ENCODE peak calls at places on chromosome 10, in six cellular contexts. One of them, this sample, is unnamed.

GRCh38 chr10:42428534-42428933 is 209.8 kb downstream of the ZNF33B start:
- DNase-seq in EL: peak
- DNase-seq in heart right ventricle: no peak
- DNase-seq in midbrain: no peak
- DNase-seq in stimulated activated CD8-positive, alpha-beta memory T cell treated with anti-CD3 and anti-CD28 coated beads, Interleukin-4, amount 100 ng/mL, for 4 hours: no peak
- DNase-seq in naive B cell: no peak
- DNase-seq in this sample: no peak

GRCh38 chr10:92811986-92812385 is 36.3 kb upstream of the EXOC6 start:
- DNase-seq in EL: no peak
- DNase-seq in heart right ventricle: no peak
- DNase-seq in midbrain: no peak
- DNase-seq in stimulated activated CD8-positive, alpha-beta memory T cell treated with anti-CD3 and anti-CD28 coated beads, Interleukin-4, amount 100 ng/mL, for 4 hours: no peak
- DNase-seq in naive B cell: no peak
- DNase-seq in this sample: no peak

GRCh38 chr10:93072713-93073538 is 767 bp upstream of the CYP26A1 start:
- DNase-seq in EL: no peak
- DNase-seq in heart right ventricle: no peak
- DNase-seq in midbrain: no peak
- DNase-seq in stimulated activated CD8-positive, alpha-beta memory T cell treated with anti-CD3 and anti-CD28 coated beads, Interleukin-4, amount 100 ng/mL, for 4 hours: no peak
- DNase-seq in naive B cell: no peak
- DNase-seq in this sample: no peak

GRCh38 chr10:78960316-78960800 is 108.4 kb upstream of the ZMIZ1 start:
- DNase-seq in EL: peak
- DNase-seq in heart right ventricle: peak
- DNase-seq in midbrain: peak
- DNase-seq in stimulated activated CD8-positive, alpha-beta memory T cell treated with anti-CD3 and anti-CD28 coated beads, Interleukin-4, amount 100 ng/mL, for 4 hours: no peak
- DNase-seq in naive B cell: no peak
- DNase-seq in this sample: peak

GRCh38 chr10:99551158-99551557 is 18.4 kb downstream of the NKX2-3 start:
- DNase-seq in EL: peak
- DNase-seq in heart right ventricle: no peak
- DNase-seq in midbrain: no peak
- DNase-seq in stimulated activated CD8-positive, alpha-beta memory T cell treated with anti-CD3 and anti-CD28 coated beads, Interleukin-4, amount 100 ng/mL, for 4 hours: no peak
- DNase-seq in naive B cell: no peak
- DNase-seq in this sample: no peak

GRCh38 chr10:84424731-84425165 is 96.4 kb downstream of the CCSER2 start:
- DNase-seq in EL: peak
- DNase-seq in heart right ventricle: peak
- DNase-seq in midbrain: peak
- DNase-seq in stimulated activated CD8-positive, alpha-beta memory T cell treated with anti-CD3 and anti-CD28 coated beads, Interleukin-4, amount 100 ng/mL, for 4 hours: no peak
- DNase-seq in naive B cell: no peak
- DNase-seq in this sample: peak

GRCh38 chr10:780536-781524 is 91.4 kb upstream of the DIP2C start:
- DNase-seq in EL: no peak
- DNase-seq in heart right ventricle: no peak
- DNase-seq in midbrain: no peak
- DNase-seq in stimulated activated CD8-positive, alpha-beta memory T cell treated with anti-CD3 and anti-CD28 coated beads, Interleukin-4, amount 100 ng/mL, for 4 hours: no peak
- DNase-seq in naive B cell: no peak
- DNase-seq in this sample: no peak

GRCh38 chr10:53619678-53620077 is 847.1 kb upstream of the MBL2 start:
- DNase-seq in EL: no peak
- DNase-seq in heart right ventricle: no peak
- DNase-seq in midbrain: no peak
- DNase-seq in stimulated activated CD8-positive, alpha-beta memory T cell treated with anti-CD3 and anti-CD28 coated beads, Interleukin-4, amount 100 ng/mL, for 4 hours: no peak
- DNase-seq in naive B cell: no peak
- DNase-seq in this sample: no peak

GRCh38 chr10:95395947-95396449 is 105.2 kb upstream of the PDLIM1 start:
- DNase-seq in EL: no peak
- DNase-seq in heart right ventricle: peak
- DNase-seq in midbrain: peak
- DNase-seq in stimulated activated CD8-positive, alpha-beta memory T cell treated with anti-CD3 and anti-CD28 coated beads, Interleukin-4, amount 100 ng/mL, for 4 hours: no peak
- DNase-seq in naive B cell: no peak
- DNase-seq in this sample: peak

GRCh38 chr10:90723416-90724068 is 134.3 kb downstream of the HTR7 start:
- DNase-seq in EL: no peak
- DNase-seq in heart right ventricle: no peak
- DNase-seq in midbrain: no peak
- DNase-seq in stimulated activated CD8-positive, alpha-beta memory T cell treated with anti-CD3 and anti-CD28 coated beads, Interleukin-4, amount 100 ng/mL, for 4 hours: no peak
- DNase-seq in naive B cell: no peak
- DNase-seq in this sample: no peak

GRCh38 chr10:28561531-28561930 is 28.6 kb downstream of the WAC start:
- DNase-seq in EL: no peak
- DNase-seq in heart right ventricle: no peak
- DNase-seq in midbrain: no peak
- DNase-seq in stimulated activated CD8-positive, alpha-beta memory T cell treated with anti-CD3 and anti-CD28 coated beads, Interleukin-4, amount 100 ng/mL, for 4 hours: no peak
- DNase-seq in naive B cell: no peak
- DNase-seq in this sample: no peak

GRCh38 chr10:28241766-28242399 is 61.0 kb downstream of the MPP7 start:
- DNase-seq in EL: peak
- DNase-seq in heart right ventricle: no peak
- DNase-seq in midbrain: peak
- DNase-seq in stimulated activated CD8-positive, alpha-beta memory T cell treated with anti-CD3 and anti-CD28 coated beads, Interleukin-4, amount 100 ng/mL, for 4 hours: no peak
- DNase-seq in naive B cell: peak
- DNase-seq in this sample: peak

GRCh38 chr10:61822781-61823230 is 78.7 kb upstream of the ARID5B start:
- DNase-seq in EL: peak
- DNase-seq in heart right ventricle: no peak
- DNase-seq in midbrain: no peak
- DNase-seq in stimulated activated CD8-positive, alpha-beta memory T cell treated with anti-CD3 and anti-CD28 coated beads, Interleukin-4, amount 100 ng/mL, for 4 hours: no peak
- DNase-seq in naive B cell: no peak
- DNase-seq in this sample: no peak

GRCh38 chr10:91034042-91034441 is 113.2 kb upstream of the ANKRD1 start:
- DNase-seq in EL: no peak
- DNase-seq in heart right ventricle: no peak
- DNase-seq in midbrain: no peak
- DNase-seq in stimulated activated CD8-positive, alpha-beta memory T cell treated with anti-CD3 and anti-CD28 coated beads, Interleukin-4, amount 100 ng/mL, for 4 hours: no peak
- DNase-seq in naive B cell: no peak
- DNase-seq in this sample: no peak

GRCh38 chr10:31961675-31962074 is 33.0 kb upstream of the ARHGAP12 start:
- DNase-seq in EL: peak
- DNase-seq in heart right ventricle: no peak
- DNase-seq in midbrain: no peak
- DNase-seq in stimulated activated CD8-positive, alpha-beta memory T cell treated with anti-CD3 and anti-CD28 coated beads, Interleukin-4, amount 100 ng/mL, for 4 hours: no peak
- DNase-seq in naive B cell: no peak
- DNase-seq in this sample: no peak

GRCh38 chr10:98486421-98486820 is 39.7 kb upstream of the HPS1 start:
- DNase-seq in EL: peak
- DNase-seq in heart right ventricle: no peak
- DNase-seq in midbrain: no peak
- DNase-seq in stimulated activated CD8-positive, alpha-beta memory T cell treated with anti-CD3 and anti-CD28 coated beads, Interleukin-4, amount 100 ng/mL, for 4 hours: no peak
- DNase-seq in naive B cell: no peak
- DNase-seq in this sample: no peak

GRCh38 chr10:127853868-127854768 is 38.6 kb downstream of the CLRN3 start:
- DNase-seq in EL: peak
- DNase-seq in heart right ventricle: peak
- DNase-seq in midbrain: peak
- DNase-seq in stimulated activated CD8-positive, alpha-beta memory T cell treated with anti-CD3 and anti-CD28 coated beads, Interleukin-4, amount 100 ng/mL, for 4 hours: no peak
- DNase-seq in naive B cell: peak
- DNase-seq in this sample: peak

GRCh38 chr10:49408437-49409306 is 12.8 kb upstream of the DRGX start:
- DNase-seq in EL: no peak
- DNase-seq in heart right ventricle: no peak
- DNase-seq in midbrain: no peak
- DNase-seq in stimulated activated CD8-positive, alpha-beta memory T cell treated with anti-CD3 and anti-CD28 coated beads, Interleukin-4, amount 100 ng/mL, for 4 hours: no peak
- DNase-seq in naive B cell: no peak
- DNase-seq in this sample: no peak

GRCh38 chr10:112241651-112242341 is 41.4 kb upstream of the TECTB start:
- DNase-seq in EL: no peak
- DNase-seq in heart right ventricle: no peak
- DNase-seq in midbrain: no peak
- DNase-seq in stimulated activated CD8-positive, alpha-beta memory T cell treated with anti-CD3 and anti-CD28 coated beads, Interleukin-4, amount 100 ng/mL, for 4 hours: no peak
- DNase-seq in naive B cell: no peak
- DNase-seq in this sample: no peak

GRCh38 chr10:122476034-122476695 is 14.8 kb downstream of the HTRA1 start:
- DNase-seq in EL: no peak
- DNase-seq in heart right ventricle: no peak
- DNase-seq in midbrain: no peak
- DNase-seq in stimulated activated CD8-positive, alpha-beta memory T cell treated with anti-CD3 and anti-CD28 coated beads, Interleukin-4, amount 100 ng/mL, for 4 hours: no peak
- DNase-seq in naive B cell: no peak
- DNase-seq in this sample: no peak

GRCh38 chr10:51999089-51999488 is 299.7 kb upstream of the CSTF2T start:
- DNase-seq in EL: peak
- DNase-seq in heart right ventricle: no peak
- DNase-seq in midbrain: no peak
- DNase-seq in stimulated activated CD8-positive, alpha-beta memory T cell treated with anti-CD3 and anti-CD28 coated beads, Interleukin-4, amount 100 ng/mL, for 4 hours: no peak
- DNase-seq in naive B cell: no peak
- DNase-seq in this sample: no peak

GRCh38 chr10:117568226-117568625 is 25.7 kb downstream of the EMX2 start:
- DNase-seq in EL: no peak
- DNase-seq in heart right ventricle: no peak
- DNase-seq in midbrain: no peak
- DNase-seq in stimulated activated CD8-positive, alpha-beta memory T cell treated with anti-CD3 and anti-CD28 coated beads, Interleukin-4, amount 100 ng/mL, for 4 hours: no peak
- DNase-seq in naive B cell: no peak
- DNase-seq in this sample: no peak

GRCh38 chr10:34866848-34867247 is 51.8 kb upstream of the PARD3 start:
- DNase-seq in EL: peak
- DNase-seq in heart right ventricle: no peak
- DNase-seq in midbrain: no peak
- DNase-seq in stimulated activated CD8-positive, alpha-beta memory T cell treated with anti-CD3 and anti-CD28 coated beads, Interleukin-4, amount 100 ng/mL, for 4 hours: no peak
- DNase-seq in naive B cell: no peak
- DNase-seq in this sample: no peak

GRCh38 chr10:119441151-119441821 is 101.2 kb downstream of the RGS10 start:
- DNase-seq in EL: peak
- DNase-seq in heart right ventricle: peak
- DNase-seq in midbrain: no peak
- DNase-seq in stimulated activated CD8-positive, alpha-beta memory T cell treated with anti-CD3 and anti-CD28 coated beads, Interleukin-4, amount 100 ng/mL, for 4 hours: no peak
- DNase-seq in naive B cell: no peak
- DNase-seq in this sample: no peak

GRCh38 chr10:113038985-113039384 is 88.9 kb downstream of the TCF7L2 start:
- DNase-seq in EL: no peak
- DNase-seq in heart right ventricle: no peak
- DNase-seq in midbrain: no peak
- DNase-seq in stimulated activated CD8-positive, alpha-beta memory T cell treated with anti-CD3 and anti-CD28 coated beads, Interleukin-4, amount 100 ng/mL, for 4 hours: no peak
- DNase-seq in naive B cell: no peak
- DNase-seq in this sample: no peak

GRCh38 chr10:10925667-10926066 is 92.0 kb upstream of the CELF2 start:
- DNase-seq in EL: no peak
- DNase-seq in heart right ventricle: no peak
- DNase-seq in midbrain: no peak
- DNase-seq in stimulated activated CD8-positive, alpha-beta memory T cell treated with anti-CD3 and anti-CD28 coated beads, Interleukin-4, amount 100 ng/mL, for 4 hours: no peak
- DNase-seq in naive B cell: no peak
- DNase-seq in this sample: no peak

GRCh38 chr10:22043327-22043633 is 39.8 kb upstream of the DNAJC1 start:
- DNase-seq in EL: no peak
- DNase-seq in heart right ventricle: no peak
- DNase-seq in midbrain: no peak
- DNase-seq in stimulated activated CD8-positive, alpha-beta memory T cell treated with anti-CD3 and anti-CD28 coated beads, Interleukin-4, amount 100 ng/mL, for 4 hours: no peak
- DNase-seq in naive B cell: no peak
- DNase-seq in this sample: no peak

GRCh38 chr10:130339911-130340310 is 203.7 kb downstream of the GLRX3 start:
- DNase-seq in EL: no peak
- DNase-seq in heart right ventricle: no peak
- DNase-seq in midbrain: no peak
- DNase-seq in stimulated activated CD8-positive, alpha-beta memory T cell treated with anti-CD3 and anti-CD28 coated beads, Interleukin-4, amount 100 ng/mL, for 4 hours: no peak
- DNase-seq in naive B cell: no peak
- DNase-seq in this sample: no peak

GRCh38 chr10:75402486-75403143 is 1.1 kb upstream of the ZNF503 start:
- DNase-seq in EL: no peak
- DNase-seq in heart right ventricle: peak
- DNase-seq in midbrain: peak
- DNase-seq in stimulated activated CD8-positive, alpha-beta memory T cell treated with anti-CD3 and anti-CD28 coated beads, Interleukin-4, amount 100 ng/mL, for 4 hours: no peak
- DNase-seq in naive B cell: no peak
- DNase-seq in this sample: no peak